ENCODE peak calls at places on chromosomes 12 and 14, in five cellular contexts. A, C, D, U and S are unnamed samples.

GRCh38 chr12:113403435-113404415 is at the start of gene SDS:
- DNase-seq in U (no peak), A (peak), C (peak), D (peak), S (no peak)

GRCh38 chr12:95368931-95369330 is 105.0 kb upstream of the METAP2 start:
- DNase-seq in U (no peak), C (no peak), D (no peak), A (no peak), S (no peak)

GRCh38 chr12:55847603-55848329 is 5.0 kb upstream of the MMP19 start:
- DNase-seq in A (peak), D (peak), U (no peak), C (peak), S (peak)

GRCh38 chr12:46562625-46563228 is 190.2 kb upstream of the SLC38A2 start:
- DNase-seq in C (peak), D (no peak), U (no peak), A (no peak), S (no peak)

GRCh38 chr14:20477211-20477876 is 8.1 kb downstream of the PNP start:
- DNase-seq in C (no peak), D (peak), U (no peak), A (no peak), S (no peak)

GRCh38 chr14:95679995-95680735 is 6.1 kb upstream of the TCL1B start:
- DNase-seq in C (no peak), U (no peak), A (peak), D (no peak), S (no peak)

GRCh38 chr12:115553622-115554021 is 723.9 kb downstream of the MED13L start:
- DNase-seq in A (no peak), D (no peak), C (no peak), U (no peak), S (no peak)

GRCh38 chr12:94990222-94990621 is 13.3 kb downstream of the NDUFA12 start:
- DNase-seq in C (no peak), D (no peak), A (no peak), U (no peak), S (no peak)

GRCh38 chr14:102046337-102047278 is 40.2 kb downstream of the HSP90AA1 start:
- DNase-seq in D (peak), A (peak), U (no peak), C (peak), S (peak)

GRCh38 chr12:64532734-64533351 is 77.5 kb upstream of the RASSF3 start:
- DNase-seq in A (no peak), U (no peak), D (no peak), C (no peak), S (no peak)

GRCh38 chr14:21069388-21070082 is 569 bp upstream of the ARHGEF40 start:
- DNase-seq in D (peak), A (peak), U (no peak), C (peak), S (no peak)